ENCODE peak calls at places on chromosomes 13 and 19, in six cellular contexts. One of them, this sample, is unnamed.

GRCh38 chr19:45075215-45076028 is 856 bp downstream of the ZNF296 start:
- DNase-seq in stimulated activated CD4-positive, alpha-beta T cell treated with anti-CD3 and anti-CD28 coated beads, TNF-alpha, amount 100 ng/mL, for 48 hours: no peak
- DNase-seq in RWPE1: peak
- DNase-seq in activated T-helper 1 cell treated with anti-CD3 and anti-CD28 coated beads, Interleukin-12 subunit alpha, Interleukin-12 subunit beta, Interleukin-2, Interleukin-4 antibody, amounts not matched to agents 30 ng/mL and 10 ng/mL and 1 ng/mL, durations not matched to agents 14 hours and 24 hours and 36 hours: no peak
- DNase-seq in aorta: peak
- DNase-seq in thoracic aorta: no peak
- DNase-seq in this sample: peak

GRCh38 chr13:32134241-32134801 is 102.7 kb downstream of the FRY start:
- DNase-seq in stimulated activated CD4-positive, alpha-beta T cell treated with anti-CD3 and anti-CD28 coated beads, TNF-alpha, amount 100 ng/mL, for 48 hours: no peak
- DNase-seq in RWPE1: no peak
- DNase-seq in activated T-helper 1 cell treated with anti-CD3 and anti-CD28 coated beads, Interleukin-12 subunit alpha, Interleukin-12 subunit beta, Interleukin-2, Interleukin-4 antibody, amounts not matched to agents 30 ng/mL and 10 ng/mL and 1 ng/mL, durations not matched to agents 14 hours and 24 hours and 36 hours: no peak
- DNase-seq in aorta: no peak
- DNase-seq in thoracic aorta: no peak
- DNase-seq in this sample: no peak

GRCh38 chr13:73220966-73221720 is 162.3 kb downstream of the KLF5 start:
- DNase-seq in stimulated activated CD4-positive, alpha-beta T cell treated with anti-CD3 and anti-CD28 coated beads, TNF-alpha, amount 100 ng/mL, for 48 hours: no peak
- DNase-seq in RWPE1: no peak
- DNase-seq in activated T-helper 1 cell treated with anti-CD3 and anti-CD28 coated beads, Interleukin-12 subunit alpha, Interleukin-12 subunit beta, Interleukin-2, Interleukin-4 antibody, amounts not matched to agents 30 ng/mL and 10 ng/mL and 1 ng/mL, durations not matched to agents 14 hours and 24 hours and 36 hours: no peak
- DNase-seq in aorta: no peak
- DNase-seq in thoracic aorta: no peak
- DNase-seq in this sample: no peak

GRCh38 chr13:26019881-26020535 is 31.8 kb downstream of the SHISA2 start:
- DNase-seq in stimulated activated CD4-positive, alpha-beta T cell treated with anti-CD3 and anti-CD28 coated beads, TNF-alpha, amount 100 ng/mL, for 48 hours: no peak
- DNase-seq in RWPE1: no peak
- DNase-seq in activated T-helper 1 cell treated with anti-CD3 and anti-CD28 coated beads, Interleukin-12 subunit alpha, Interleukin-12 subunit beta, Interleukin-2, Interleukin-4 antibody, amounts not matched to agents 30 ng/mL and 10 ng/mL and 1 ng/mL, durations not matched to agents 14 hours and 24 hours and 36 hours: no peak
- DNase-seq in aorta: no peak
- DNase-seq in thoracic aorta: no peak
- DNase-seq in this sample: no peak

GRCh38 chr13:25992076-25992475 is 59.7 kb downstream of the SHISA2 start:
- DNase-seq in stimulated activated CD4-positive, alpha-beta T cell treated with anti-CD3 and anti-CD28 coated beads, TNF-alpha, amount 100 ng/mL, for 48 hours: no peak
- DNase-seq in RWPE1: no peak
- DNase-seq in activated T-helper 1 cell treated with anti-CD3 and anti-CD28 coated beads, Interleukin-12 subunit alpha, Interleukin-12 subunit beta, Interleukin-2, Interleukin-4 antibody, amounts not matched to agents 30 ng/mL and 10 ng/mL and 1 ng/mL, durations not matched to agents 14 hours and 24 hours and 36 hours: no peak
- DNase-seq in aorta: no peak
- DNase-seq in thoracic aorta: no peak
- DNase-seq in this sample: no peak

GRCh38 chr19:10864538-10864899 is 6.8 kb upstream of the CARM1 start:
- DNase-seq in stimulated activated CD4-positive, alpha-beta T cell treated with anti-CD3 and anti-CD28 coated beads, TNF-alpha, amount 100 ng/mL, for 48 hours: peak
- DNase-seq in RWPE1: peak
- DNase-seq in activated T-helper 1 cell treated with anti-CD3 and anti-CD28 coated beads, Interleukin-12 subunit alpha, Interleukin-12 subunit beta, Interleukin-2, Interleukin-4 antibody, amounts not matched to agents 30 ng/mL and 10 ng/mL and 1 ng/mL, durations not matched to agents 14 hours and 24 hours and 36 hours: peak
- DNase-seq in aorta: peak
- DNase-seq in thoracic aorta: peak
- DNase-seq in this sample: peak

GRCh38 chr13:113445791-113446487 is 7.3 kb downstream of the ADPRHL1 start:
- DNase-seq in stimulated activated CD4-positive, alpha-beta T cell treated with anti-CD3 and anti-CD28 coated beads, TNF-alpha, amount 100 ng/mL, for 48 hours: no peak
- DNase-seq in RWPE1: no peak
- DNase-seq in activated T-helper 1 cell treated with anti-CD3 and anti-CD28 coated beads, Interleukin-12 subunit alpha, Interleukin-12 subunit beta, Interleukin-2, Interleukin-4 antibody, amounts not matched to agents 30 ng/mL and 10 ng/mL and 1 ng/mL, durations not matched to agents 14 hours and 24 hours and 36 hours: no peak
- DNase-seq in aorta: peak
- DNase-seq in thoracic aorta: no peak
- DNase-seq in this sample: no peak

GRCh38 chr19:12314553-12314952 is 18.9 kb downstream of the ZNF563 start:
- DNase-seq in stimulated activated CD4-positive, alpha-beta T cell treated with anti-CD3 and anti-CD28 coated beads, TNF-alpha, amount 100 ng/mL, for 48 hours: no peak
- DNase-seq in RWPE1: no peak
- DNase-seq in activated T-helper 1 cell treated with anti-CD3 and anti-CD28 coated beads, Interleukin-12 subunit alpha, Interleukin-12 subunit beta, Interleukin-2, Interleukin-4 antibody, amounts not matched to agents 30 ng/mL and 10 ng/mL and 1 ng/mL, durations not matched to agents 14 hours and 24 hours and 36 hours: no peak
- DNase-seq in aorta: no peak
- DNase-seq in thoracic aorta: no peak
- DNase-seq in this sample: no peak

GRCh38 chr13:99949657-99950413 is 21.7 kb downstream of the ZIC5 start:
- DNase-seq in stimulated activated CD4-positive, alpha-beta T cell treated with anti-CD3 and anti-CD28 coated beads, TNF-alpha, amount 100 ng/mL, for 48 hours: no peak
- DNase-seq in RWPE1: no peak
- DNase-seq in activated T-helper 1 cell treated with anti-CD3 and anti-CD28 coated beads, Interleukin-12 subunit alpha, Interleukin-12 subunit beta, Interleukin-2, Interleukin-4 antibody, amounts not matched to agents 30 ng/mL and 10 ng/mL and 1 ng/mL, durations not matched to agents 14 hours and 24 hours and 36 hours: no peak
- DNase-seq in aorta: no peak
- DNase-seq in thoracic aorta: no peak
- DNase-seq in this sample: no peak

GRCh38 chr19:54021932-54022331 is 30.5 kb downstream of the CACNG6 start:
- DNase-seq in stimulated activated CD4-positive, alpha-beta T cell treated with anti-CD3 and anti-CD28 coated beads, TNF-alpha, amount 100 ng/mL, for 48 hours: no peak
- DNase-seq in RWPE1: no peak
- DNase-seq in activated T-helper 1 cell treated with anti-CD3 and anti-CD28 coated beads, Interleukin-12 subunit alpha, Interleukin-12 subunit beta, Interleukin-2, Interleukin-4 antibody, amounts not matched to agents 30 ng/mL and 10 ng/mL and 1 ng/mL, durations not matched to agents 14 hours and 24 hours and 36 hours: no peak
- DNase-seq in aorta: no peak
- DNase-seq in thoracic aorta: no peak
- DNase-seq in this sample: no peak

GRCh38 chr19:30880151-30880550 is 469.1 kb downstream of the TSHZ3 start:
- DNase-seq in stimulated activated CD4-positive, alpha-beta T cell treated with anti-CD3 and anti-CD28 coated beads, TNF-alpha, amount 100 ng/mL, for 48 hours: no peak
- DNase-seq in RWPE1: no peak
- DNase-seq in activated T-helper 1 cell treated with anti-CD3 and anti-CD28 coated beads, Interleukin-12 subunit alpha, Interleukin-12 subunit beta, Interleukin-2, Interleukin-4 antibody, amounts not matched to agents 30 ng/mL and 10 ng/mL and 1 ng/mL, durations not matched to agents 14 hours and 24 hours and 36 hours: no peak
- DNase-seq in aorta: no peak
- DNase-seq in thoracic aorta: no peak
- DNase-seq in this sample: no peak

GRCh38 chr13:32917504-32917903 is 98.7 kb upstream of the KL start:
- DNase-seq in stimulated activated CD4-positive, alpha-beta T cell treated with anti-CD3 and anti-CD28 coated beads, TNF-alpha, amount 100 ng/mL, for 48 hours: no peak
- DNase-seq in RWPE1: no peak
- DNase-seq in activated T-helper 1 cell treated with anti-CD3 and anti-CD28 coated beads, Interleukin-12 subunit alpha, Interleukin-12 subunit beta, Interleukin-2, Interleukin-4 antibody, amounts not matched to agents 30 ng/mL and 10 ng/mL and 1 ng/mL, durations not matched to agents 14 hours and 24 hours and 36 hours: no peak
- DNase-seq in aorta: no peak
- DNase-seq in thoracic aorta: no peak
- DNase-seq in this sample: no peak

GRCh38 chr19:39497850-39498261 is 891 bp upstream of the DLL3 start:
- DNase-seq in stimulated activated CD4-positive, alpha-beta T cell treated with anti-CD3 and anti-CD28 coated beads, TNF-alpha, amount 100 ng/mL, for 48 hours: no peak
- DNase-seq in RWPE1: no peak
- DNase-seq in activated T-helper 1 cell treated with anti-CD3 and anti-CD28 coated beads, Interleukin-12 subunit alpha, Interleukin-12 subunit beta, Interleukin-2, Interleukin-4 antibody, amounts not matched to agents 30 ng/mL and 10 ng/mL and 1 ng/mL, durations not matched to agents 14 hours and 24 hours and 36 hours: no peak
- DNase-seq in aorta: peak
- DNase-seq in thoracic aorta: no peak
- DNase-seq in this sample: no peak